ENCODE peak calls at places on chromosomes 13 and 19, in five cellular contexts. W is mesendoderm; Z is naive thymus-derived CD4-positive, alpha-beta T cell; I is HCT116; Y is heart left ventricle. H is an unnamed sample. For H3K4me1 and H3K36me3, the result is how much of the 10 kb centered on the place peaks cover.

GRCh38 chr13:79522583-79522982 is 41.6 kb downstream of the NDFIP2 start:
- DNase-seq in W (no peak), Z (no peak), I (no peak), Y (no peak), H (no peak)

GRCh38 chr19:51460164-51460992 is 2.1 kb upstream of the SIGLEC8 start:
- DNase-seq in W (peak), Z (no peak), I (no peak), Y (no peak), H (no peak)

GRCh38 chr19:49442793-49443365 is 1.6 kb upstream of the SLC17A7 start:
- DNase-seq in W (peak), Z (no peak), I (peak), Y (peak), H (peak)

GRCh38 chr19:44111910-44112463 is 1.2 kb upstream of the ZNF225 start:
- DNase-seq in W (peak), Z (no peak), I (no peak), Y (no peak), H (peak)

GRCh38 chr13:99467764-99468163 is 33.5 kb upstream of the TM9SF2 start:
- DNase-seq in W (no peak), Z (no peak), I (no peak), Y (no peak), H (no peak)

GRCh38 chr19:21626924-21627697 is 121.7 kb downstream of the ZNF429 start:
- DNase-seq in W (no peak), Z (no peak), I (no peak), Y (no peak), H (no peak)

GRCh38 chr13:48492123-48493075 is 40.5 kb downstream of the RCBTB2 start:
- DNase-seq in W (no peak), Z (peak), I (no peak), Y (peak), H (no peak)

GRCh38 chr19:10417598-10418280 is 2.6 kb upstream of the PDE4A start:
- DNase-seq in W (peak), Z (no peak), I (no peak), Y (no peak), H (peak)

GRCh38 chr19:37353968-37354367 is 16.9 kb upstream of the ZNF527 start:
- DNase-seq in W (no peak), Z (no peak), I (no peak), Y (no peak), H (no peak)

GRCh38 chr13:72853000-72853399 is 71.1 kb downstream of the PIBF1 start:
- DNase-seq in W (no peak), Z (no peak), I (no peak), Y (no peak), H (no peak)

GRCh38 chr19:2633693-2634075 is 68.8 kb downstream of the GNG7 start:
- DNase-seq in W (no peak), Z (no peak), I (no peak), Y (no peak), H (no peak)

GRCh38 chr19:582497-583197 is 7.0 kb upstream of the HCN2 start:
- DNase-seq in W (no peak), Z (no peak), I (no peak), Y (no peak), H (no peak)

GRCh38 chr13:112619730-112620639 is 32.0 kb upstream of the TUBGCP3 start:
- DNase-seq in W (peak), Z (peak), I (peak), Y (peak), H (peak)

GRCh38 chr19:50509366-50509765 is 1.6 kb downstream of the JOSD2 start:
- DNase-seq in W (no peak), Z (no peak), I (no peak), Y (no peak), H (no peak)

GRCh38 chr13:42239644-42240043 is 32.3 kb upstream of the AKAP11 start:
- DNase-seq in W (peak), Z (no peak), I (no peak), Y (no peak), H (no peak)

GRCh38 chr13:42272115-42272756 is at the start of gene AKAP11:
- DNase-seq in W (peak), Z (peak), I (no peak), Y (peak), H (peak)

GRCh38 chr13:39616087-39616694 is 13.2 kb upstream of the LHFPL6 start:
- DNase-seq in W (peak), Z (peak), I (peak), Y (peak), H (peak)

GRCh38 chr19:5805465-5806132 is 732 bp downstream of the NRTN start:
- DNase-seq in W (peak), Z (peak), I (no peak), Y (peak), H (peak)

GRCh38 chr19:33740811-33741396 is 55.8 kb upstream of the KCTD15 start:
- DNase-seq in W (peak), Z (no peak), I (no peak), Y (no peak), H (peak)

GRCh38 chr13:83197316-83197715 is 685.0 kb downstream of the SLITRK1 start:
- DNase-seq in W (no peak), Z (no peak), I (no peak), Y (no peak), H (no peak)

GRCh38 chr19:48329167-48329891 is 4.0 kb downstream of the EMP3 start:
- DNase-seq in W (peak), Z (peak), I (no peak), Y (no peak), H (peak)

GRCh38 chr13:26021516-26021915 is 30.3 kb downstream of the SHISA2 start:
- DNase-seq in W (no peak), Z (no peak), I (no peak), Y (no peak), H (no peak)

GRCh38 chr19:12137541-12137940 is 2.6 kb downstream of the ZNF20 start:
- DNase-seq in W (peak), Z (peak), I (no peak), Y (no peak), H (no peak)

GRCh38 chr13:51444922-51445321 is 7.9 kb downstream of the INTS6 start:
- DNase-seq in W (peak), Z (peak), I (peak), Y (no peak), H (no peak)

GRCh38 chr19:39138221-39139211 is 12.9 kb downstream of the PAK4 start:
- DNase-seq in W (no peak), Z (no peak), I (no peak), Y (no peak), H (no peak)

GRCh38 chr19:39137131-39137530 is 11.5 kb downstream of the PAK4 start:
- DNase-seq in W (no peak), Z (no peak), I (no peak), Y (no peak), H (no peak)

GRCh38 chr19:39133431-39134270 is 8.1 kb downstream of the PAK4 start:
- DNase-seq in W (peak), Z (no peak), I (no peak), Y (no peak), H (no peak)

GRCh38 chr19:39135701-39136100 is 10.1 kb downstream of the PAK4 start:
- DNase-seq in W (no peak), Z (no peak), I (no peak), Y (no peak), H (no peak)

GRCh38 chr19:39136225-39136940 is 10.8 kb downstream of the PAK4 start:
- DNase-seq in W (no peak), Z (no peak), I (no peak), Y (no peak), H (no peak)
- H3K4me1 ChIP-seq in W (under half), Z (under half), I (under half), Y (half or more), H (under half)

GRCh38 chr13:113998781-113999617 is 25.1 kb upstream of the C13orf46 start:
- DNase-seq in W (no peak), Z (no peak), I (no peak), Y (peak), H (no peak)

GRCh38 chr13:114000151-114001040 is 26.5 kb upstream of the C13orf46 start:
- DNase-seq in W (no peak), Z (no peak), I (no peak), Y (peak), H (no peak)

GRCh38 chr13:113997845-113998751 is 24.2 kb upstream of the C13orf46 start:
- DNase-seq in W (no peak), Z (no peak), I (no peak), Y (peak), H (no peak)

GRCh38 chr13:114001331-114002008 is 27.6 kb upstream of the C13orf46 start:
- DNase-seq in W (no peak), Z (no peak), I (no peak), Y (peak), H (no peak)

DNA sequence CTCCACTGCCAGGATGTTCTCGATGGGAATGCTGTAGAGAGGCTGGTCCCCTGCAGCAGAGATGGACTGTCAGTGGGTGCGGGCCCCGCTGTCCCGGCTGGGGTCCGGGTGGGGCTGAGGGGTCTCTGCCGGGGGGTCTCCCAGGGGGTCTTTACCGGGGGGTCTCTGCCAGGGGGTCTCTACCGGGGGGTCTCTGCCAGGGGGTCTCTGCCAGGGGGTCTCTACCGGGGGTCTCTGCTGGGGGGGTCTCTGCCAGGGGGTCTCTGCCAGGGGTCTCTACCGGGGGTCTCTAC is 25.7 kb upstream of the C13orf46 start:
- DNase-seq in W (no peak), Z (no peak), I (no peak), Y (peak), H (no peak)
- H3K36me3 ChIP-seq in W (under half), Z (under half), I (under half), Y (under half), H (under half)

GRCh38 chr13:54591540-54591939 is 1562.9 kb downstream of the OLFM4 start:
- DNase-seq in W (no peak), Z (no peak), I (no peak), Y (no peak), H (peak)
- H3K4me1 ChIP-seq in W (under half), Z (under half), I (under half), Y (under half), H (under half)

GRCh38 chr19:38826856-38827551 is 4.6 kb downstream of the ECH1 start:
- DNase-seq in W (no peak), Z (no peak), I (no peak), Y (no peak), H (no peak)
- H3K36me3 ChIP-seq in W (under half), Z (under half), I (under half), Y (under half), H (under half)

DNA sequence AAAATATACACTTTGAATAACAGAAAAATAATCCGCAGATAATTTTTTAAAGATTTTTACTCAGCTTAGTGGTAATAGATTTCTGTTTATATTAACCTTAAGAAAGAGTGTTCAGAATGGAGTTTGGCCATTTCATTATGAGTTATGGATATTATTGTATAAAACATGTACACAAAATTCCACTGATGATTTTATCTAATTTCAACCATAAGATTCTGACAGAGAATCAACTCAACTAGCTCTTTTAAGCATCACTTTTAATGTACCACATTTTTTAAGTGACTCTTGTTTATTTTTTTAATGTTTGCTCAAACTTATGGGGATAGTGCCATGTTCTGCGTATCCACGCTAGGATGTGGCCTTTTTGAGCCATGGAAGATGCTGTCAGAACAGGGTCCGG is 75.7 kb downstream of the COL4A2 start:
- DNase-seq in W (no peak), Z (no peak), I (no peak), Y (no peak), H (no peak)
- H3K4me1 ChIP-seq in W (under half), Z (under half), I (under half), Y (half or more), H (under half)

DNA sequence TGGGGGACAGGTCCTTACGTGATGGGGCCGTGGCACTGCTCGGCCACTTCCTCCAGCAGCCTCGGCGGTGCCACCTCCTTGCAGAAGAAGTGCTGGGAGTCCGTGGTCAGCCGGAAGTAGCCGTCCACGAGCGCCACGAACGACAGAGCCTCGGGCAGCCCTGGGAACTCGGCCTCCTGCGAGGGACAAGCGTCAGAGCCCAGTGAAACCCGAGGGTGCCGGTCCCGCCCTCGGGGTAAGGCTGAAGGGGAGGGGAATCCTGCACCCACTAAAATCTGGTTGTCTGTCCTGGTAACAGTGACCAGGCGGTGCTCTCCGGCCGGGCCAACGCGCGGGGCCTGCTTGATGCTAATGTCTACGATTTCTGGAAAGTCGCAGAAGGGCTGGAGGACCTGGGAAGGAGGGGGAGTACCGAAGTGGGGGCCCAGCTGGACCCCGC is 6.4 kb downstream of the JAK3 start:
- DNase-seq in W (no peak), Z (no peak), I (no peak), Y (no peak), H (no peak)
- H3K36me3 ChIP-seq in W (under half), Z (under half), I (under half), Y (under half), H (under half)

H was measured in HAP-1.